ENCODE peak calls at places on chromosome 11, in six cellular contexts. B is aorta, L is GM23338, U is IMR-90, E is heart left ventricle, N is OCI-LY7. V is an unnamed sample. For H3K36me3, the result is how much of the 10 kb centered on the place peaks cover.

GRCh38 chr11:92846542-92847125 is 122.8 kb upstream of the MTNR1B start:
- DNase-seq in B (no peak), L (no peak), U (peak), E (no peak), N (no peak), V (no peak)

GRCh38 chr11:100863080-100863581 is 176.0 kb downstream of the ARHGAP42 start:
- DNase-seq in B (no peak), L (peak), U (peak), E (peak), N (no peak), V (no peak)

GRCh38 chr11:67275606-67276409 is 9.5 kb downstream of the GRK2 start:
- DNase-seq in B (peak), L (no peak), U (no peak), E (peak), N (peak), V (no peak)

GRCh38 chr11:66685276-66686099 is 7.8 kb upstream of the RBM4B start:
- DNase-seq in B (peak), L (no peak), U (no peak), E (no peak), N (no peak), V (no peak)

GRCh38 chr11:59668188-59668949 is 468 bp downstream of the PATL1 start:
- DNase-seq in B (peak), L (peak), U (peak), E (peak), N (no peak), V (peak)

GRCh38 chr11:44780940-44781631 is 54.3 kb downstream of the TSPAN18 start:
- DNase-seq in B (peak), L (no peak), U (peak), E (peak), N (no peak), V (no peak)

GRCh38 chr11:29321293-29322132 is 695.3 kb downstream of the KCNA4 start:
- DNase-seq in B (no peak), L (no peak), U (peak), E (no peak), N (no peak), V (no peak)

GRCh38 chr11:118892964-118893363 is 9.3 kb downstream of the CXCR5 start:
- DNase-seq in B (no peak), L (no peak), U (no peak), E (no peak), N (peak), V (no peak)

GRCh38 chr11:71076021-71076420 is 176.4 kb downstream of the SHANK2 start:
- DNase-seq in B (no peak), L (no peak), U (no peak), E (no peak), N (no peak), V (no peak)

GRCh38 chr11:125376117-125376516 is 119.9 kb downstream of the FEZ1 start:
- DNase-seq in B (peak), L (peak), U (no peak), E (peak), N (no peak), V (no peak)

GRCh38 chr11:77096591-77097019 is 6.0 kb upstream of the OMP start:
- DNase-seq in B (peak), L (no peak), U (no peak), E (no peak), N (no peak), V (no peak)

GRCh38 chr11:66855574-66856495 is 1.0 kb upstream of the LRFN4 start:
- DNase-seq in B (peak), L (peak), U (peak), E (peak), N (peak), V (peak)

GRCh38 chr11:20172721-20173447 is 12.6 kb upstream of the DBX1 start:
- DNase-seq in B (no peak), L (no peak), U (no peak), E (no peak), N (no peak), V (no peak)

GRCh38 chr11:61961570-61962212 is 5.7 kb downstream of the FTH1 start:
- DNase-seq in B (peak), L (no peak), U (no peak), E (peak), N (no peak), V (no peak)

GRCh38 chr11:48108231-48109045 is 108.2 kb upstream of the OR4B1 start:
- DNase-seq in B (no peak), L (no peak), U (no peak), E (no peak), N (no peak), V (no peak)

GRCh38 chr11:27216268-27217149 is 146.5 kb downstream of the CCDC34 start:
- DNase-seq in B (no peak), L (no peak), U (peak), E (peak), N (no peak), V (no peak)

GRCh38 chr11:8262552-8263108 is 1.0 kb downstream of the LMO1 start:
- DNase-seq in B (peak), L (peak), U (peak), E (no peak), N (no peak), V (peak)

GRCh38 chr11:367956-368413 is 1.3 kb upstream of the B4GALNT4 start:
- DNase-seq in B (no peak), L (peak), U (no peak), E (no peak), N (no peak), V (no peak)

GRCh38 chr11:116993599-116993998 is 104.6 kb downstream of the SIK3 start:
- DNase-seq in B (no peak), L (peak), U (no peak), E (no peak), N (peak), V (no peak)

GRCh38 chr11:35214792-35215193 is 75.8 kb downstream of the CD44 start:
- DNase-seq in B (no peak), L (peak), U (peak), E (no peak), N (no peak), V (no peak)

GRCh38 chr11:35632301-35632700 is 14.0 kb downstream of the FJX1 start:
- DNase-seq in B (no peak), L (no peak), U (peak), E (no peak), N (no peak), V (no peak)

GRCh38 chr11:69079891-69080290 is 31.2 kb downstream of the TPCN2 start:
- DNase-seq in B (no peak), L (no peak), U (no peak), E (no peak), N (no peak), V (no peak)

GRCh38 chr11:31557991-31558390 is 48.4 kb downstream of the ELP4 start:
- DNase-seq in B (no peak), L (peak), U (peak), E (no peak), N (no peak), V (no peak)

GRCh38 chr11:57248780-57249383 is 11.8 kb upstream of the APLNR start:
- DNase-seq in B (no peak), L (peak), U (peak), E (peak), N (peak), V (no peak)

GRCh38 chr11:119424276-119424675 is 1.3 kb upstream of the THY1 start:
- DNase-seq in B (no peak), L (no peak), U (no peak), E (no peak), N (no peak), V (no peak)

GRCh38 chr11:66465371-66466224 is 1.1 kb upstream of the PELI3 start:
- DNase-seq in B (no peak), L (no peak), U (no peak), E (no peak), N (peak), V (no peak)

GRCh38 chr11:9158898-9159391 is 67.5 kb upstream of the SCUBE2 start:
- DNase-seq in B (no peak), L (no peak), U (peak), E (no peak), N (no peak), V (no peak)

GRCh38 chr11:11478687-11479086 is 125.6 kb upstream of the CSNK2A3 start:
- DNase-seq in B (no peak), L (peak), U (no peak), E (no peak), N (no peak), V (no peak)

GRCh38 chr11:15158351-15159015 is 43.8 kb downstream of the INSC start:
- DNase-seq in B (no peak), L (no peak), U (peak), E (no peak), N (no peak), V (no peak)

GRCh38 chr11:61971177-61972111 is 4.0 kb upstream of the FTH1 start:
- DNase-seq in B (peak), L (peak), U (peak), E (peak), N (peak), V (peak)

GRCh38 chr11:126519653-126520573 is 164.4 kb downstream of the ST3GAL4 start:
- DNase-seq in B (peak), L (no peak), U (no peak), E (no peak), N (no peak), V (no peak)

GRCh38 chr11:67389477-67389876 is 2.3 kb upstream of the RAD9A start:
- DNase-seq in B (no peak), L (peak), U (no peak), E (no peak), N (peak), V (no peak)

DNA sequence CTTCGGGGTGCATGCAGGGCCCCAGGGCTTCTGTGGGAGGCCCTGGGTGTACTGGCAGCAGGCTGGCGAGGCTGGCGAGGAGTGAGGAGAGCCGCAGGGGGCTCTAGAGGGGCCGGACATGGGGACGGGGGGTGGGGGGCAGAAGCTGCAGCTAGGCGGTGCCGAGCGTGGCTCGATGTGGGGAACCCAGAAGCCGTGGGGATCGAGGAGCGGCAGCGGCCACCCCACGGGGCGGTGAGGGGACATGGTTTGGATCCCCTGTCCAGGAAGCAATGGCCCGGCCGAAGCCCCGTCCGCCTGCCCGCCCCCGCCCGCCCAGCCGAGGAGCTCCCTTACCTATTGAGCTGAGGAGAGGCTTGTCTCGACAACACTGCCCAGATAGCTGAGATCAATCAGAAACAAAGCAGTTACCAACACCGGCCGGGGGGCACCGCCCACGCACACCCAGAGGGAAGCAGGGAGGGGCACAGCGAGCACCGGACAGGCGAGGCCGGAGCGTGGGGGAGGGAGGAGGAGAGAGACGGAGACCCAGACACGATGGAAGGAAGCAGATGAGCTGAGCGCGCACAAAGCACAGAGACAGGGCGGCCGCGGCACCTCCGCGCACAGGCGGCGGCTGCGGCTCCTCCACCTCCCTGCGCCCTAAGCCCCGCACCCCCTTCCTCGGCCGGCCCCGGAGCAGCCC is 38.7 kb downstream of the IGSF9B start:
- DNase-seq in B (no peak), L (peak), U (no peak), E (no peak), N (no peak), V (no peak)
- H3K4me3 ChIP-seq in B (no peak), L (peak), U (no peak), E (no peak), N (no peak), V (no peak)

DNA sequence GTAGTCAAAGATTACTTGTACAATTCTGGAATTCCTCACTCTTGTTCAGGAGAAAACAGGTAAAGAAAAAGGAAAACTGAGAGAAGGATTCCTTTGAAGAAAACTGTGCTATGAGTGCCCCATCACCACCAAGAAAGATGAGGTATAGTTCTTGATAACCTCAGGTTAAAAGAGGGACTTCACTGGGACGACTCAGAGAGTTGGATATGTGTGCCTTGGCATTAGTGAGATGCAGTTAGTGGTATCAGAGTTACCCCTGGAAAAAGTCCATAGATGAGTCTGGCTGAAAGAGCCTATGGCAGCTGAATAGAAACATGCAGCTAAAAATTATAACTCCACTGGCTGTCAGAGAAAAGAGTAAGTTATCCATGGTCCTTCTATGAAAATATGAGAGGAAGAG is 28.8 kb downstream of the LPXN start:
- DNase-seq in B (no peak), L (no peak), U (no peak), E (no peak), N (no peak), V (no peak)
- H3K36me3 ChIP-seq in B (under half), L (under half), U (under half), E (under half), N (half or more), V (under half)

GRCh38 chr11:75527938-75528845 is 2.5 kb upstream of the GDPD5 start:
- DNase-seq in B (no peak), L (no peak), U (no peak), E (no peak), N (no peak), V (no peak)

GRCh38 chr11:75524576-75525432 is 937 bp downstream of the GDPD5 start:
- DNase-seq in B (no peak), L (peak), U (peak), E (no peak), N (peak), V (no peak)

GRCh38 chr11:75525433-75526191 is at the start of gene GDPD5:
- DNase-seq in B (peak), L (peak), U (peak), E (peak), N (peak), V (peak)

GRCh38 chr11:75526192-75526541 is 426 bp upstream of the GDPD5 start:
- DNase-seq in B (no peak), L (no peak), U (no peak), E (no peak), N (no peak), V (no peak)

GRCh38 chr11:75527130-75527529 is 1.4 kb upstream of the GDPD5 start:
- DNase-seq in B (no peak), L (no peak), U (no peak), E (no peak), N (no peak), V (no peak)
- H3K4me3 ChIP-seq in B (no peak), L (no peak), U (no peak), E (no peak), N (no peak), V (no peak)

GRCh38 chr11:132466983-132467382 is 1065.3 kb downstream of the OPCML start:
- DNase-seq in B (no peak), L (no peak), U (no peak), E (no peak), N (no peak), V (no peak)

GRCh38 chr11:132475046-132475445 is 1057.3 kb downstream of the OPCML start:
- DNase-seq in B (no peak), L (no peak), U (no peak), E (no peak), N (no peak), V (no peak)

GRCh38 chr11:132471491-132471890 is 1060.8 kb downstream of the OPCML start:
- DNase-seq in B (no peak), L (no peak), U (no peak), E (no peak), N (no peak), V (no peak)

DNA sequence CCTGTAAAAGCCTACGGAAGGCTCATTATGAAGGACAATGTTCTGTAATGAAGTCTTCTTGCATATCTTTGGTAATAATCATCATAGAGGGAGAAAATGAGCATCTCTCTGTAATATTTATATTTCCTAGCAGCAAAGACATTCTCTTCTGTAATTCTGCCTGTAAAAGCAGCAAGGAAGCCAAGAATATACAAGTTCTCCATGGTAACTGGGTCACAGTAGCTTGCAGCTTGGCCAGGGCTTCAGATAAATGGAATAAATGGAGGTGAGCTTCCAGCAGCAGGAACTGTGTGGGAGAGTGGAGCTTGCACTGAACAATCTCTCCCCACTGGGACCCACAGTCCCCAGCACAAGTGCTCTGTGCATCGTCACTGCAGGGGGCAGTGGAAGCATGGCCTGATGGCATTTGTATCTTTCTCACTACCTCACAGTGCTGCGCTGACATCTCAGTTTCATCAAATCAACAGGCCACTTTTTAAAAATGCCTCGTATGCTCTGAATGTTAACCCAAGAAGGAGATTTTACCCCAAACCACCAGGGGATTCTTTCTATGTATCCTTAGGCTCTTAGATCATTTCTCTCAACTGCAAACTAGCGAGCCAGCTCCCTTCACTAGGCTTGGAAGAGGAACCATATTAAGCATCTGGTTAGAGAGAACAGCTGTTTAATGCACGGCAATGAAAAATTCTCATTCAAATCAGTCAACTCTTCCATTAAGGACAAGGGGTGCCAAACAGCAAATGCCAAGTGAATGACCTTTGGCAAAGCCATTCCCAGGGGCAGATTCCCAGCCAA is 1059.7 kb downstream of the OPCML start:
- DNase-seq in B (no peak), L (no peak), U (no peak), E (peak), N (no peak), V (no peak)
- H3K36me3 ChIP-seq in B (under half), L (under half), U (under half), E (under half), N (under half), V (under half)

GRCh38 chr11:115760528-115760837 is 256.3 kb upstream of the CADM1 start:
- DNase-seq in B (no peak), L (peak), U (no peak), E (no peak), N (no peak), V (no peak)
- H3K4me3 ChIP-seq in B (peak), L (peak), U (peak), E (peak), N (no peak), V (no peak)

GRCh38 chr11:72721276-72721675 is 30.9 kb downstream of the ARAP1 start:
- DNase-seq in B (no peak), L (no peak), U (no peak), E (no peak), N (no peak), V (no peak)
- H3K36me3 ChIP-seq in B (under half), L (under half), U (under half), E (under half), N (half or more), V (under half)

GRCh38 chr11:2513441-2513840 is 68.6 kb downstream of the KCNQ1 start:
- DNase-seq in B (peak), L (no peak), U (no peak), E (peak), N (no peak), V (no peak)
- H3K4me3 ChIP-seq in B (no peak), L (no peak), U (no peak), E (no peak), N (no peak), V (no peak)

GRCh38 chr11:75812542-75813040 is 2.4 kb upstream of the UVRAG start:
- DNase-seq in B (no peak), L (peak), U (no peak), E (no peak), N (no peak), V (no peak)
- H3K36me3 ChIP-seq in B (under half), L (under half), U (under half), E (under half), N (under half), V (under half)

GRCh38 chr11:17738350-17739207 is 4.0 kb downstream of the KCNC1 start:
- DNase-seq in B (peak), L (peak), U (no peak), E (no peak), N (no peak), V (no peak)
- H3K4me3 ChIP-seq in B (no peak), L (peak), U (no peak), E (no peak), N (no peak), V (no peak)

V was measured in GM06990.